ENCODE peak calls at places on chromosomes 1 and 21, in four cellular contexts. D, U, O and M are unnamed samples.

GRCh38 chr1:109530457-109531204 is 9.0 kb upstream of the GPR61 start:
- DNase-seq in D (peak; percentile 34), O (no peak), U (peak; percentile 47), M (no peak)

GRCh38 chr1:201282931-201283829 is at the start of gene PKP1:
- DNase-seq in D (no peak), O (no peak), U (peak; percentile 39), M (no peak)

GRCh38 chr1:221098462-221099406 is 219.5 kb downstream of the HLX start:
- DNase-seq in D (no peak), O (no peak), U (no peak), M (no peak)

GRCh38 chr1:61318319-61319125 is 236.2 kb downstream of the NFIA start:
- DNase-seq in O (no peak), U (no peak), D (no peak), M (no peak)

GRCh38 chr1:26772687-26773086 is 15.1 kb upstream of the PIGV start:
- DNase-seq in D (no peak), O (no peak), U (no peak), M (no peak)

GRCh38 chr21:37763298-37763697 is 153.0 kb downstream of the KCNJ6 start:
- DNase-seq in O (no peak), U (no peak), D (no peak), M (no peak)

GRCh38 chr1:209767706-209768105 is 11.9 kb downstream of the TRAF3IP3 start:
- DNase-seq in U (no peak), O (no peak), D (no peak), M (no peak)

GRCh38 chr1:23168079-23168461 is 586 bp downstream of the LUZP1 start:
- DNase-seq in D (no peak), U (no peak), O (peak; percentile 25), M (no peak)

GRCh38 chr1:39540504-39541031 is 36.0 kb downstream of the PABPC4 start:
- DNase-seq in U (peak; percentile 72), D (no peak), O (no peak), M (peak; percentile 62)

GRCh38 chr1:163720294-163720693 is 398.5 kb downstream of the NUF2 start:
- DNase-seq in D (no peak), O (no peak), U (no peak), M (no peak)

GRCh38 chr1:153538315-153538821 is 2.4 kb downstream of the S100A5 start:
- DNase-seq in U (no peak), O (no peak), D (no peak), M (no peak)

GRCh38 chr1:4594286-4594991 is 60.0 kb upstream of the AJAP1 start:
- DNase-seq in U (no peak), D (no peak), O (no peak), M (no peak)

GRCh38 chr1:89259283-89259971 is 13.2 kb downstream of the GBP5 start:
- DNase-seq in O (no peak), D (no peak), U (no peak), M (no peak)

GRCh38 chr1:67832737-67833594 is at the start of gene GNG12:
- DNase-seq in U (peak; percentile 44), D (peak; percentile 28), O (no peak), M (peak; percentile 82)

GRCh38 chr1:96362623-96363022 is 359.0 kb upstream of the PTBP2 start:
- DNase-seq in O (no peak), D (no peak), U (no peak), M (no peak)

GRCh38 chr1:38817267-38817957 is 42.2 kb downstream of the RRAGC start:
- DNase-seq in O (no peak), D (no peak), U (no peak), M (no peak)